ENCODE peak calls at places on chromosomes 6 and 20, in six cellular contexts. F, N, C, T, K and B are unnamed samples.

GRCh38 chr6:127385668-127386385 is 42.4 kb upstream of the ECHDC1 start:
- DNase-seq in C (no peak), T (no peak), N (no peak), K (no peak), F (no peak), B (no peak)

GRCh38 chr6:126650931-126651330 is 311.0 kb downstream of the CENPW start:
- DNase-seq in K (no peak), F (no peak), T (no peak), C (no peak), N (no peak), B (no peak)

GRCh38 chr6:36976931-36977330 is 9.1 kb downstream of the MTCH1 start:
- DNase-seq in F (no peak), N (no peak), T (no peak), C (no peak), K (no peak), B (no peak)

GRCh38 chr6:16398587-16398986 is 160.2 kb downstream of the GMPR start:
- DNase-seq in F (no peak), T (no peak), C (no peak), N (no peak), K (no peak), B (no peak)

GRCh38 chr20:35248641-35249475 is 22.4 kb downstream of the MMP24 start:
- DNase-seq in F (no peak), T (no peak), N (no peak), K (no peak), C (no peak), B (no peak)

GRCh38 chr6:165689699-165690098 is 26.7 kb upstream of the PDE10A start:
- DNase-seq in F (no peak), N (no peak), T (no peak), K (no peak), C (no peak), B (no peak)

GRCh38 chr20:16273812-16274560 is 299.3 kb downstream of the KIF16B start:
- DNase-seq in C (no peak), T (no peak), K (no peak), N (no peak), F (no peak), B (no peak)

GRCh38 chr6:107786709-107787588 is 37.2 kb downstream of the SCML4 start:
- DNase-seq in N (no peak), C (no peak), F (no peak), K (no peak), T (peak), B (no peak)

GRCh38 chr6:68238097-68238597 is 396.9 kb upstream of the ADGRB3 start:
- DNase-seq in T (no peak), F (no peak), N (no peak), C (no peak), K (no peak), B (no peak)

GRCh38 chr6:80531676-80532619 is 425.5 kb downstream of the BCKDHB start:
- DNase-seq in T (no peak), N (no peak), F (no peak), K (no peak), C (no peak), B (no peak)

GRCh38 chr6:7112741-7113313 is 5.1 kb downstream of the RREB1 start:
- DNase-seq in K (peak), C (no peak), N (peak), T (peak), F (no peak), B (no peak)

GRCh38 chr6:2714359-2714895 is 36.3 kb downstream of the MYLK4 start:
- DNase-seq in F (no peak), N (no peak), T (no peak), K (no peak), C (no peak), B (no peak)

GRCh38 chr6:16257999-16258708 is 19.8 kb downstream of the GMPR start:
- DNase-seq in N (no peak), K (no peak), T (no peak), C (no peak), F (no peak), B (no peak)

GRCh38 chr6:144279484-144280150 is 5.5 kb upstream of the UTRN start:
- DNase-seq in C (no peak), T (no peak), N (no peak), F (no peak), K (no peak), B (no peak)

GRCh38 chr6:44043479-44044153 is 83.6 kb downstream of the MRPL14 start:
- DNase-seq in C (no peak), N (no peak), T (peak), F (no peak), K (peak), B (peak)

GRCh38 chr20:4730782-4731181 is 9.1 kb downstream of the PRND start:
- DNase-seq in C (no peak), N (peak), K (no peak), F (no peak), T (no peak), B (no peak)

GRCh38 chr6:166623318-166623717 is 3.7 kb downstream of the RPS6KA2 start:
- DNase-seq in K (no peak), F (no peak), N (no peak), C (no peak), T (no peak), B (no peak)

GRCh38 chr6:117072134-117072533 is 193.2 kb upstream of the VGLL2 start:
- DNase-seq in F (no peak), K (peak), N (peak), T (no peak), C (no peak), B (no peak)

GRCh38 chr6:157226761-157227160 is 96.6 kb downstream of the TMEM242 start:
- DNase-seq in K (peak), T (no peak), N (no peak), F (no peak), C (no peak), B (no peak)

GRCh38 chr6:33983109-33983475 is 162.8 kb downstream of the GRM4 start:
- DNase-seq in F (no peak), K (no peak), T (no peak), C (no peak), N (peak), B (peak)

GRCh38 chr20:36929290-36929689 is 22.2 kb downstream of the SAMHD1 start:
- DNase-seq in F (no peak), K (no peak), N (no peak), T (no peak), C (no peak), B (peak)

GRCh38 chr6:113050979-113051378 is 703.8 kb downstream of the RFPL4B start:
- DNase-seq in N (peak), T (no peak), C (peak), K (no peak), F (no peak), B (no peak)

GRCh38 chr6:73011945-73012344 is 213.4 kb downstream of the KHDC1L start:
- DNase-seq in K (no peak), F (no peak), T (no peak), C (no peak), N (no peak), B (no peak)

GRCh38 chr6:20400476-20401402 is 940 bp upstream of the E2F3 start:
- DNase-seq in K (peak), F (peak), T (no peak), N (peak), C (peak), B (no peak)

GRCh38 chr6:160960839-160961238 is 30.7 kb upstream of the MAP3K4 start:
- DNase-seq in N (peak), K (no peak), T (no peak), C (no peak), F (no peak), B (no peak)

GRCh38 chr6:166461821-166462460 is 79.2 kb upstream of the MPC1 start:
- DNase-seq in T (peak), N (no peak), K (no peak), F (no peak), C (no peak), B (no peak)

GRCh38 chr6:11847515-11848244 is 69.1 kb upstream of the ADTRP start:
- DNase-seq in T (no peak), F (no peak), K (no peak), N (no peak), C (no peak), B (no peak)

GRCh38 chr20:46348972-46349741 is 40.9 kb upstream of the CDH22 start:
- DNase-seq in N (peak), T (no peak), F (peak), C (peak), K (peak), B (peak)